ENCODE peak calls at places on chromosome 12, in five cellular contexts. E is uterus; N is RWPE2; U is CD4-positive, alpha-beta T cell; J is upper lobe of left lung. Z is an unnamed sample.

GRCh38 chr12:127613056-127613455 is 653.9 kb upstream of the TMEM132C start:
- DNase-seq in E (no peak), N (no peak), U (no peak), J (no peak), Z (no peak)

GRCh38 chr12:125125271-125125670 is 60.0 kb downstream of the AACS start:
- DNase-seq in E (no peak), N (no peak), U (no peak), J (no peak), Z (no peak)

GRCh38 chr12:18383203-18383602 is 121.9 kb downstream of the PIK3C2G start:
- DNase-seq in E (no peak), N (no peak), U (no peak), J (no peak), Z (no peak)

GRCh38 chr12:76591461-76591860 is 31.9 kb upstream of the OSBPL8 start:
- DNase-seq in E (no peak), N (no peak), U (no peak), J (no peak), Z (no peak)

GRCh38 chr12:12182926-12183325 is 83.9 kb downstream of the LRP6 start:
- DNase-seq in E (no peak), N (no peak), U (no peak), J (no peak), Z (no peak)

GRCh38 chr12:4438834-4439596 is 6.6 kb downstream of the FGF6 start:
- DNase-seq in E (no peak), N (no peak), U (no peak), J (no peak), Z (no peak)

GRCh38 chr12:69389836-69390235 is 30.3 kb downstream of the YEATS4 start:
- DNase-seq in E (no peak), N (no peak), U (no peak), J (no peak), Z (no peak)

GRCh38 chr12:124385219-124385969 is 90.5 kb downstream of the RFLNA start:
- DNase-seq in E (peak; percentile 68), N (peak; percentile 92), U (no peak), J (peak; percentile 80), Z (no peak)

GRCh38 chr12:12719496-12719895 is 2.3 kb downstream of the CDKN1B start:
- DNase-seq in E (no peak), N (no peak), U (no peak), J (no peak), Z (no peak)

GRCh38 chr12:5139751-5140150 is 96.1 kb downstream of the KCNA5 start:
- DNase-seq in E (no peak), N (no peak), U (no peak), J (no peak), Z (no peak)

GRCh38 chr12:4107436-4107878 is 166.1 kb upstream of the CCND2 start:
- DNase-seq in E (peak; percentile 26), N (no peak), U (peak; percentile 30), J (no peak), Z (peak; percentile 44)

GRCh38 chr12:5969156-5969973 is 24.3 kb upstream of the ANO2 start:
- DNase-seq in E (no peak), N (no peak), U (no peak), J (peak; percentile 27), Z (no peak)

GRCh38 chr12:89648211-89648930 is 60.3 kb downstream of the ATP2B1 start:
- DNase-seq in E (no peak), N (no peak), U (no peak), J (no peak), Z (no peak)

GRCh38 chr12:71708658-71709057 is 22.8 kb downstream of the TMEM19 start:
- DNase-seq in E (no peak), N (no peak), U (no peak), J (no peak), Z (no peak)
- TF ChIP-seq CTCF in E (no peak), N (no peak), U (no peak), J (no peak), Z (no peak)

DNA sequence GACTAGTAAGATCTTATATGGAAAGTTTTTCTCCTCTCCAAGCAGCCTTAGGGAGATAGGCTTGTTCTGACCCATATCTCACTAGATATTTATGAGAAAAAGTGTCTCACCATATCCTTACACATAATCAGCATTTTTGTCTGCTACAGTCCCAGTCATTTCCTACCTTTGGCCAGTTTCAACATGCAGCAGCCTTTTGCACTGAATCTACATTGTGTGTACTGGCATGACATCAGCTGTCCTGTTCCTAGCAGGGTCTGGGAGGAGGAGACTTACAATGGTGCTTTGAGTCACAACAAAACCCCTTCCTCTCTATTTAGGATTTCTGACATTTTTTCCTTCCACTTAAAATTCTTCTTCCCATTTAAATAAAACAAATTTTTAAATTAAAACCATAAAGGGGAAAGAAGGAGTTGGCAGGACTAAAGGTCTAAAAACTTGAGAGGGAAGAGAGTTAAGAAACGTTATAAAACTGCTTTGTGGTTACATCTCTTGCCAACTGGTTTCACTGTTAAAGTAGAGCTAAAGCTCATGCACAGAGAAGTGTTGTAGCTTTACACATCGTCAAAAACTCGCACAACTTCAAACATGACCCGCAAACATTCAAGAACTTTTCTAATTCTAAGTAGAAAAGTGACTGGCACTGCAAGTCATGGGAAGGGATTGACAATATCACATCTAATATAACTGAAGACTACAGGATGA is 53.3 kb upstream of the CERS5 start:
- DNase-seq in E (no peak), N (peak; percentile 79), U (no peak), J (no peak), Z (no peak)
- H3K27ac ChIP-seq in E (peak overlapping the region; percentile 88), N (peak overlapping the region; percentile 99), U (peak overlapping the region; percentile 58), J (peak overlapping the region; percentile 66), Z (peak overlapping the region; percentile 46)

DNA sequence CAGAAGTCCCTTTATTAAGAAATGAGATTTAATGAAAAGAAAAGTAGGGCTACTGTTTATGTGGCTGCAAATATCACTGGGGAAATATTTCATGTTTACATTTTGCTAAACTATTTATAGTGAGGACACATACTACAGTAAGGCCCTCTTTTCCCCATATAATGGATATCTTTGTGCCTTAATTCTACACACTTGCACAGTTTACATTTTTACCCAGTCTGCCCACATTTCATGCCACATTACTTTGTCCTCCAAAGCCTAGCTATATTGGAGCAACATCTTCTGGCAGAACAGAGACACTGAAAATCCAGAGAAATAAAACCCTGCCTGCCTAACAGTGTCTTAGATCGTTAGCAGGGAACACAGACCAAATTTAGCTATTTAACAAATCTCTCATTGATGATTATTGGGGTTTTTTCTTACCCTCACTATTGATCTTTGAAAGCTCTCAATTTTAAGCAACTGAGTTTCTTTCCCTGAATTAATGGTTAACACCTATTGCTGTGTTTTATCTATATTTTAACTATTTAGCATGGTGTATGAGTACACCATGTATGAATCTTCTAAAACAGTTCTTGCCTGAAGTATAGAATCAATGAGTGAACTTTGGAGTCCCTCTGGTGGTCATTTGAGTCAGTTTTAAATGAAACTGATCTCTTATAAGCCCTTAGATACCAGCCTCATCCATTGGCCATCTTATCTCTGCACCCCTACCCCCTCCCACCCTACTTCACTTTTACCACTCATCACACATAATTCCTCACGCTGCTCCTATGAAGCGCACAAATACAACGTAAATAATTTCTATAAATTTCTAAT is 170.2 kb downstream of the BCAT1 start:
- DNase-seq in E (no peak), N (no peak), U (no peak), J (no peak), Z (no peak)
- TF ChIP-seq CTCF in E (no peak), N (peak; percentile 32), U (no peak), J (peak; percentile 18), Z (no peak)

DNA sequence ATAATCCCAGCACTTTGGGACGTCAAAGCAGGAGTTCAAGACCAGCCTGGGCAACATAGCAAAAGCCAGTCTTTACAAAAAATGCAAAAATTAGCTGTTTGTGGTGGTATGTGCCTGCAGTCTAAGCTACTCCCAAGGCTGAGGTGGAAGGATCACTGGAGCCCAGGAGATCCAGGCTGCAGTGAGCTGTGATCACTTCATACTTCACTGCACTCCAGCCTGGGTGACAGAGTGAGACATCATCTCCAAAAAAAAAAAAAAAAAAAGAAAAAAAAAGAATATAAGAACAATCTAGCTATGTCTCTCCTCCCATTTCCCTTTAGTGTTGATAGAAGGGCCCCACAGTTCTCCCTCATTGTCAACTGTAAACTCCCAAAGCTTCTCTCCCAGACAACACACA is 3.5 kb upstream of the BCAT1 start:
- DNase-seq in E (no peak), N (no peak), U (no peak), J (no peak), Z (no peak)
- H3K27ac ChIP-seq in E (no peak overlapping the region), N (no peak overlapping the region), U (no peak overlapping the region), J (no peak overlapping the region), Z (no peak overlapping the region)

DNA sequence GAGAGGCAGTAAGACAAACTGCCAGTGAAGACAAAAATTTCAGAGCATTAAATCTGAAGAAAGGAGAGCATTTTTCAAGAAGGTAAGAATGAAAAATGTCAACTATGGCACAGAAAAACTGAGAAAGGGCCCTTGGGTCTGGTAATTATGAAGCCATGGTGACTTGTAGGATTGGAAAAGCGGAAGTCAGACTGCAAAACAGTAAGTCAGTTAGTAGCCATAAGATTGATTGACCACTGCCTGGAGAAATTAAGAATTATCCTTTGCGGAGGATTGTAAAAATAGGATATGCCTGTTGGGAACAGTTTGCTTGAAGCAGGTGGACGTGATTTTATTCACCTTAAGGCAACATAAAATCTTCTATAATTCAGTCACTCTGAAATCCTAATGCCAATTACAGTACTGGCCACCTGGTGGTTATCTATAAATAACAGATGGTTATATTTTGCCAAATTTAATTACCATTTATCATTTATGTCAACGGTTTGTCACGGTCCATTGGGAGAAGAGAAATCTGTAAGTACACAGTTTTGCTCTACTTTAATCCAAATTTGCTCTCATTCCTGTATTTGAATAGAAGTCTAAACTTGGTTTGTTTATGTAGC is 127.1 kb upstream of the CNTN1 start:
- DNase-seq in E (no peak), N (no peak), U (no peak), J (no peak), Z (no peak)
- TF ChIP-seq CTCF in E (no peak), N (no peak), U (no peak), J (no peak), Z (no peak)

DNA sequence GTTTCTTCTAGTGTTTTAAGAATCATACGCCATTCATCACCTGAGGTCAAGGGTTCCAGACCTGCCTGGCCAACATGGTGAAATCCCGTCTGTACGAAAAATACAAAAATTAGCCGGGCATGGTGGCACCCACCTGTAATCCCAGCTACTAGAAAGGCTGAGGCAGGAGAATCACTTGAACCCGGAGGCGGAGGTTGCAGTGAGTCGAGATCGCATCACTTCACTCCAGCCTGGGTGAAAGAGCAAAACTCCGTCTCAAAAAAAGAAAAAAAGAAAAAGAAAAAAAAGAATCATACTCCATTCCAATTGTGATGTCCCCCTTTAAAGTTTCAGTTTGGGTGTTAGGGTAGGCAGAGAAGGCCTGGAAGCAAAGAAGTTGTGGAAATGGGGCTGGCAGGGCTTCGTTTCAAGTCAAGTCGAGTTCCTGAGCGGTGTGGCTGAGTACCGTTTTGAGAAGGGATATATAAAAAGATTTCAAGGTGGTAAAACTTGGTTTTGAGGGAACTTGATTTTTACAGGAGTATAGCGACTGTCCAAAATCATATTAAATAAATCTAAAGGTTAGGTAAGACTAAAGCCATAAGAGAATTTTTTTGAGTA is 1.5 kb upstream of the TAOK3 start:
- DNase-seq in E (no peak), N (no peak), U (no peak), J (no peak), Z (no peak)
- H3K27ac ChIP-seq in E (peak overlapping the region; percentile 97), N (peak overlapping the region; percentile 23), U (no peak overlapping the region), J (no peak overlapping the region), Z (no peak overlapping the region)

GRCh38 chr12:50842637-50843493 is at the start of gene TMPRSS12:
- DNase-seq in E (no peak), N (no peak), U (no peak), J (peak; percentile 86), Z (no peak)
- TF ChIP-seq CTCF in E (no peak), N (no peak), U (no peak), J (no peak), Z (no peak)

GRCh38 chr12:93079976-93080375 is 150.9 kb upstream of the EEA1 start:
- DNase-seq in E (no peak), N (no peak), U (no peak), J (no peak), Z (no peak)
- H3K27ac ChIP-seq in E (no peak overlapping the region), N (no peak overlapping the region), U (no peak overlapping the region), J (no peak overlapping the region), Z (no peak overlapping the region)

GRCh38 chr12:116050266-116050665 is 227.2 kb downstream of the MED13L start:
- DNase-seq in E (no peak), N (no peak), U (no peak), J (no peak), Z (no peak)
- TF ChIP-seq CTCF in E (no peak), N (no peak), U (no peak), J (no peak), Z (no peak)

Z was measured in CD8-positive, alpha-beta T cell.